ENCODE peak calls at places on chromosomes 7 and 10, in eight cellular contexts. K, Z, W, E, X, O, M and D are unnamed samples.

GRCh38 chr7:151031011-151031410 is 2.8 kb downstream of the ABCB8 start:
- DNase-seq in W (no peak), O (no peak), X (no peak), K (no peak), E (no peak), M (no peak), Z (no peak), D (no peak)

GRCh38 chr7:14841086-14841485 is 61.5 kb downstream of the DGKB start:
- DNase-seq in Z (no peak), O (no peak), K (no peak), M (no peak), X (no peak), W (no peak), E (no peak), D (no peak)

GRCh38 chr7:102275123-102275703 is 11.5 kb upstream of the SH2B2 start:
- DNase-seq in E (no peak), M (no peak), O (no peak), X (no peak), Z (no peak), W (no peak), K (no peak), D (no peak)

GRCh38 chr7:142956951-142957623 is 5.1 kb downstream of the KEL start:
- DNase-seq in W (no peak), X (no peak), E (no peak), Z (no peak), M (peak), O (no peak), K (peak), D (no peak)

GRCh38 chr7:122736183-122736582 is 33.5 kb upstream of the RNF148 start:
- DNase-seq in E (no peak), O (no peak), X (no peak), M (no peak), W (no peak), K (no peak), Z (no peak), D (no peak)

GRCh38 chr7:74224511-74224832 is 14.7 kb downstream of the LAT2 start:
- DNase-seq in W (no peak), O (no peak), M (no peak), Z (no peak), X (no peak), K (no peak), E (no peak), D (no peak)

GRCh38 chr7:134058980-134059379 is 68.2 kb upstream of the LRGUK start:
- DNase-seq in W (no peak), Z (no peak), O (no peak), E (no peak), M (peak), X (peak), K (no peak), D (no peak)

GRCh38 chr10:112915590-112916572 is 34.2 kb upstream of the TCF7L2 start:
- DNase-seq in O (no peak), E (no peak), M (no peak), W (peak), K (peak), X (peak), Z (no peak), D (no peak)

GRCh38 chr7:156578978-156579430 is 61.6 kb upstream of the RNF32 start:
- DNase-seq in E (no peak), K (no peak), O (no peak), Z (no peak), W (no peak), M (no peak), X (peak), D (no peak)

GRCh38 chr10:132523561-132524442 is 13.8 kb upstream of the INPP5A start:
- DNase-seq in O (no peak), M (no peak), Z (no peak), K (no peak), E (no peak), X (no peak), W (no peak), D (no peak)

GRCh38 chr7:15685358-15686181 is 913 bp downstream of the MEOX2 start:
- DNase-seq in K (no peak), M (peak), E (peak), W (peak), O (peak), Z (no peak), X (peak), D (peak)

GRCh38 chr7:5425507-5426225 is 2.0 kb upstream of the TNRC18 start:
- DNase-seq in X (peak), O (peak), K (no peak), E (peak), M (peak), W (peak), Z (no peak), D (peak)

GRCh38 chr7:117810642-117811512 is 62.4 kb downstream of the CTTNBP2 start:
- DNase-seq in Z (no peak), E (no peak), K (no peak), M (no peak), O (no peak), W (no peak), X (peak), D (no peak)

GRCh38 chr7:105399043-105399725 is 10.5 kb upstream of the SRPK2 start:
- DNase-seq in W (peak), E (no peak), K (no peak), Z (no peak), O (peak), M (peak), X (peak), D (no peak)
- TF ChIP-seq CTCF in W (peak), E (no peak), K (peak), Z (no peak), O (no peak), M (peak), X (peak), D (peak)

GRCh38 chr10:110535958-110536891 is 31.3 kb upstream of the SMC3 start:
- DNase-seq in E (peak), M (peak), Z (peak), O (peak), X (peak), K (no peak), W (peak), D (no peak)
- TF ChIP-seq CTCF in E (peak), M (peak), Z (peak), O (peak), X (peak), K (peak), W (peak), D (no peak)

DNA sequence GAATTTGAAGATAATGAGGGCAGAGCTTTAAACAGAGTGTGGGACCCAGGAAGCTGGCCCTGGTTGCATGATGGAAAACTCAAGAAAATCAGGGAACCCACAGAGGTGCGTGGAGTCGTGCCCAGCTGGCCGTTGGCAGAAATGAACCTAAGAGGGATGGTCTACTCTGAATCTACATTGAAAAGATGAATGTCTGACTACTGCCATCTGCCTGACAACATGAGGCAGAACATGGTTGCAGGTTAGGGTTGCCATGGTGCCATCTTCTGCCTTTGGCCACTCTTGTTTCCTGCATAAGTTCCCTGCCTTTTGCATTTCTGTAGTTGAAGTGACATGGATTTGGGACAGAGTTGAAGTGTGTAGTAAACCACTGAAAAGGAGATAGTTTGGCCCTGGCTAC is 138.5 kb upstream of the COBL start:
- DNase-seq in Z (no peak), W (no peak), K (no peak), M (no peak), E (no peak), O (no peak), X (no peak), D (no peak)
- TF ChIP-seq CTCF in Z (no peak), W (no peak), K (no peak), M (no peak), E (no peak), O (no peak), X (no peak), D (no peak)

DNA sequence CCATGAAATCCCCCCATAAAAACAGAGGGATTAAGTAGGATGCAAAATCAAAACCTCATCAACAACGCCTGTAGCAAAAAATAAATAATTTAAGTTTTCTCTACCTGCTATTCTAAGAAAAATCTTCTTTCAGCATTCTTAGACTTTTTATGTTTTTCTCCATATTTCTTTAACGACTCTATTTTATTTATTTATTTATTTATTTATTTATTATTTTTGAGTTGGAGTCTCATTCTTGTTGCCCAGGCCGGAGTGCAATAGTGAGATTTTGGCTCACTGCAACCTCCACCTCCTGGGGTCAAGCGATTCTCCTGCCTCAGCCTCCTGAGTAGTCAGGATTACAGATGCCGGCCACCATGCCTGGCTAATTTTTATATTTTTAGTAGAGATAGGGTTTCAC is 192.5 kb downstream of the SEMA3E start:
- DNase-seq in E (no peak), Z (no peak), M (no peak), W (no peak), K (no peak), O (no peak), X (no peak), D (no peak)
- TF ChIP-seq CTCF in E (no peak), Z (no peak), M (no peak), W (no peak), K (no peak), O (no peak), X (no peak), D (no peak)

GRCh38 chr7:135509839-135510602 is at the start of gene CNOT4:
- DNase-seq in W (peak), M (peak), K (peak), X (peak), O (peak), Z (peak), E (peak), D (peak)
- TF ChIP-seq CTCF in W (no peak), M (no peak), K (no peak), X (no peak), O (no peak), Z (no peak), E (no peak), D (no peak)

GRCh38 chr7:36617408-36617807 is 106.9 kb downstream of the AOAH start:
- DNase-seq in K (no peak), M (no peak), O (no peak), X (no peak), Z (no peak), W (no peak), E (no peak), D (no peak)
- TF ChIP-seq CTCF in K (no peak), M (no peak), O (no peak), X (no peak), Z (no peak), W (no peak), E (no peak), D (no peak)

DNA sequence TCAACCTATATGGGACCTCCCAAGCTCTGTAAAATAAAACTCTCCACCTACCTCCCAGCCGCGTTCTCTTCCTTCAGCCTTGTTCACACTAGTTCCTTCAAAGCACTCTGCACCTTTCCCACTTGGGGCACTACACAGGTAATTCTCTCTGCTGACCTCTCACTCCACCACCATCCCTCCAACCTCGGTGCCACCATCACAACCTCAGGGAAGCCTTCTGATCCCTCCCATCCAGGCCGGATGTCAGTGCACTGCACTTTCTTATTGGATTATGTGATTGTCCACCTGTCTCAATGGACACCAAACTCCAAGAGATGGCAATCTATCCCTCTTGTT is 7.0 kb downstream of the LARP4B start:
- DNase-seq in Z (no peak), W (no peak), M (no peak), O (no peak), E (no peak), X (peak), K (no peak), D (no peak)
- TF ChIP-seq CTCF in Z (no peak), W (no peak), M (no peak), O (no peak), E (no peak), X (peak), K (peak), D (no peak)

DNA sequence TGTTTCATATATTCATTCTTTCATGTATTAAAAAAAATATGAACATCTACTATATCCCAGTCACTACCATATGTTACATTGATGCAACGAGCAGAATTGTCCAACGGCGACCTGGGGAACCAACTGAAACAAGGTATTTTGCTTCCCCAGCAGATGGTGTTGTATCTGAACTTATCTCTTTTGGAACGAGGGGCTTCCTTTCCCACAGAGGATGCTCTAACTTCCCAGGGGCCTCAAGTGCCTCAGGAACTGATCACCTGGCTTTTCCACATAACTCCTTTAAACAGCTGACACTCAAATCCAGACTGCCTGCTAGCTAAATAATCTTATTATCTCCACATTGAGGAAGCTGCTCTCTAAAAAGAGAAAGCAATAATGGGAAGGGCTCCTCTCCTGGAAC is 259.3 kb downstream of the HTR7 start:
- DNase-seq in E (no peak), Z (no peak), O (no peak), K (no peak), W (no peak), M (no peak), X (peak), D (no peak)
- TF ChIP-seq CTCF in E (no peak), Z (no peak), O (no peak), K (no peak), W (no peak), M (no peak), X (peak), D (no peak)